ENCODE peak calls at places on chromosomes 12 and 14, in five cellular contexts. A is CD8-positive, alpha-beta T cell; X is tibial nerve; Q is choroid plexus epithelial cell; E is heart right ventricle. K is an unnamed sample.

GRCh38 chr14:88242426-88242825 is 80.6 kb downstream of the KCNK10 start:
- DNase-seq in E (no peak), A (no peak), Q (no peak), X (no peak), K (no peak)

GRCh38 chr12:11801643-11802042 is 152.2 kb downstream of the ETV6 start:
- DNase-seq in X (no peak), Q (no peak), A (no peak), E (no peak), K (no peak)

GRCh38 chr12:94099191-94099983 is 49.0 kb upstream of the PLXNC1 start:
- DNase-seq in A (no peak), X (no peak), Q (no peak), E (no peak), K (peak; percentile 92)

GRCh38 chr12:6310771-6311610 is 509 bp downstream of the PLEKHG6 start:
- DNase-seq in Q (no peak), E (no peak), X (no peak), A (no peak), K (no peak)

GRCh38 chr12:102551186-102551585 is 70.8 kb upstream of the IGF1 start:
- DNase-seq in E (no peak), X (no peak), A (no peak), Q (no peak), K (no peak)

GRCh38 chr12:118044075-118044474 is 16.9 kb downstream of the WSB2 start:
- DNase-seq in E (no peak), Q (no peak), X (no peak), A (no peak), K (no peak)

GRCh38 chr14:101965145-101965531 is 765 bp downstream of the DYNC1H1 start:
- DNase-seq in Q (peak; percentile 66), X (peak; percentile 55), E (peak; percentile 69), A (peak; percentile 32), K (peak; percentile 44)

GRCh38 chr14:76640923-76641395 is 120.3 kb upstream of the VASH1 start:
- DNase-seq in E (no peak), Q (no peak), A (no peak), X (no peak), K (no peak)

GRCh38 chr12:22321620-22322019 is 12.9 kb downstream of the ST8SIA1 start:
- DNase-seq in A (no peak), X (no peak), Q (peak; percentile 2), E (no peak), K (peak; percentile 7)

GRCh38 chr12:64739778-64740177 is 19.4 kb downstream of the GNS start:
- DNase-seq in A (no peak), X (no peak), Q (no peak), E (no peak), K (peak; percentile 82)

GRCh38 chr12:31118347-31118830 is 44.7 kb downstream of the DDX11 start:
- DNase-seq in A (no peak), X (no peak), E (no peak), Q (no peak), K (no peak)

GRCh38 chr12:38875571-38876228 is 29.7 kb downstream of the CPNE8 start:
- DNase-seq in Q (no peak), E (no peak), X (no peak), A (no peak), K (no peak)

GRCh38 chr12:68349921-68350606 is 17.9 kb upstream of the MDM1 start:
- DNase-seq in E (no peak), X (no peak), Q (no peak), A (no peak), K (peak; percentile 44)

GRCh38 chr12:50099302-50100008 is 4.4 kb upstream of the GPD1 start:
- DNase-seq in E (no peak), X (no peak), Q (peak; percentile 16), A (no peak), K (peak; percentile 50)

GRCh38 chr12:69068431-69068830 is 135.5 kb upstream of the CPM start:
- DNase-seq in E (no peak), X (no peak), Q (no peak), A (no peak), K (peak; percentile 90)

GRCh38 chr12:537772-538171 is 78.0 kb downstream of the B4GALNT3 start:
- DNase-seq in E (no peak), Q (no peak), A (no peak), X (no peak), K (peak; percentile 75)

GRCh38 chr12:57765003-57765697 is 1.7 kb downstream of the CYP27B1 start:
- DNase-seq in E (no peak), Q (peak; percentile 29), A (no peak), X (no peak), K (peak; percentile 55)

GRCh38 chr14:81087230-81087629 is 131.8 kb downstream of the TSHR start:
- DNase-seq in A (no peak), E (no peak), Q (no peak), X (no peak), K (no peak)

GRCh38 chr12:124774462-124775167 is 89.0 kb downstream of the SCARB1 start:
- DNase-seq in X (peak; percentile 63), E (no peak), A (no peak), Q (peak; percentile 98), K (peak; percentile 76)

GRCh38 chr14:35398095-35398584 is 6.4 kb downstream of the NFKBIA start:
- DNase-seq in Q (no peak), E (peak; percentile 42), A (no peak), X (peak; percentile 55), K (no peak)

DNA sequence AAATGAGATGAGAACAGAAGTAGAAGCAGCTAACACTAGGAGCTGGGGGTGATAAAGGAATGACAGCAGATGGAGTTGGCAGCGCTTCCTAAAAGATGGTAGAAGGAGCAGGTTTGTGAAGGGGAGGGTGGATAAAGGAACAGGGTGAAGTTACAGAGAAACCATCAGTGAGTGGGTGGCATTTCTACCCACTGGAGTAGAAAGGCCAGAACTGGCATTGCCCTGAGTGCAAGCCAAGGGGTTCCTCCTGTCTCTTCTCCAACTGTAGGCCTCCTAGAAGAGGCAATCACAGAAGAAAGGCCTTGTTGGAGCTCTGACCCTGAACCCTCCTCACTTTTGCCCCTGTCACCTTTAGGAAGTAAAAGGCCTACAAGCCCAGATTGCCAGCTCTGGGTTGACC is 2.2 kb downstream of the KRT18 start:
- DNase-seq in X (no peak), E (no peak), Q (no peak), A (no peak), K (no peak)
- H3K4me3 ChIP-seq in X (no peak overlapping the region), E (no peak overlapping the region), Q (peak overlapping the region; percentile 89), A (no peak overlapping the region), K (peak overlapping the region; percentile 94)

GRCh38 chr14:30287579-30288445 is 271.1 kb upstream of the G2E3 start:
- DNase-seq in X (no peak), E (no peak), A (no peak), Q (no peak), K (no peak)

GRCh38 chr14:30284808-30285207 is 274.1 kb upstream of the G2E3 start:
- DNase-seq in E (no peak), X (no peak), Q (no peak), A (no peak), K (no peak)

GRCh38 chr14:30283822-30284446 is 275.0 kb upstream of the G2E3 start:
- DNase-seq in X (peak; percentile 38), A (no peak), E (no peak), Q (peak; percentile 83), K (peak; percentile 78)
- TF ChIP-seq CTCF in X (peak; percentile 19), A (no peak), E (no peak), Q (peak; percentile 95), K (peak; percentile 95)

GRCh38 chr12:62873116-62873825 is 61.7 kb downstream of the PPM1H start:
- DNase-seq in X (no peak), Q (no peak), A (no peak), E (no peak), K (peak; percentile 82)

GRCh38 chr12:62868820-62869219 is 66.1 kb downstream of the PPM1H start:
- DNase-seq in Q (no peak), X (no peak), A (no peak), E (no peak), K (no peak)

GRCh38 chr12:62876938-62877548 is 57.9 kb downstream of the PPM1H start:
- DNase-seq in Q (no peak), X (no peak), E (no peak), A (no peak), K (no peak)

GRCh38 chr12:62878211-62878610 is 56.7 kb downstream of the PPM1H start:
- DNase-seq in Q (no peak), A (no peak), E (no peak), X (no peak), K (no peak)

DNA sequence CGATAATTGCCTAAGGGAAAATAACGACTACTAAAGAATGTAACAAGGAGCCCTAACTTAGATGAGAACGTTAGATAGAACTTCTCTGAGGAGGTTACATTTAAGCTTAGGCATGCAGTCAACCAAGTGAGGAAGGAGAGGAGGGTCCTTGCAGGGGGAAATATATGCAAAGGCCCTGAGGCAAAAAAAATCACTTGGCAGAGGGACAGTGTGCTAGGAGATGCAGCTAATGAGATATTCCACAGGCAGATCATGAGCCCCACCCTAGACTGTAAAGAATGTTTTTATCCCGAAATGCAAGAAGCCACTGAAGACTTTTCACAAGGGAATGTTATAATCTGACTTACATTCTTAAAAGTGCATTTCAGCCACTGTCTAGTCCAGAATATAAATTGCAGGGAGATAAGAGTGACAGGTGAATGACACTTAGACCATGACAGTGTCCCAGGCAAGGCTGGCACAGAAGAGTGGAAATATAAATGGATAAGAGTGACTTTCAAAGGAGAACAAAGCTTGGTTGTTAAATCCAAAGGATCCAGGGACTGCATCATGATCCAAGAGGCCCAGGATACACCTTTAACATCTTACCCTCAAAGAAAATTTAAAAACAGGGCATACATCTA is 61.0 kb downstream of the PPM1H start:
- DNase-seq in Q (no peak), A (no peak), X (no peak), E (no peak), K (no peak)
- H3K4me3 ChIP-seq in Q (no peak overlapping the region), A (no peak overlapping the region), X (no peak overlapping the region), E (no peak overlapping the region), K (peak overlapping the region; percentile 38)

DNA sequence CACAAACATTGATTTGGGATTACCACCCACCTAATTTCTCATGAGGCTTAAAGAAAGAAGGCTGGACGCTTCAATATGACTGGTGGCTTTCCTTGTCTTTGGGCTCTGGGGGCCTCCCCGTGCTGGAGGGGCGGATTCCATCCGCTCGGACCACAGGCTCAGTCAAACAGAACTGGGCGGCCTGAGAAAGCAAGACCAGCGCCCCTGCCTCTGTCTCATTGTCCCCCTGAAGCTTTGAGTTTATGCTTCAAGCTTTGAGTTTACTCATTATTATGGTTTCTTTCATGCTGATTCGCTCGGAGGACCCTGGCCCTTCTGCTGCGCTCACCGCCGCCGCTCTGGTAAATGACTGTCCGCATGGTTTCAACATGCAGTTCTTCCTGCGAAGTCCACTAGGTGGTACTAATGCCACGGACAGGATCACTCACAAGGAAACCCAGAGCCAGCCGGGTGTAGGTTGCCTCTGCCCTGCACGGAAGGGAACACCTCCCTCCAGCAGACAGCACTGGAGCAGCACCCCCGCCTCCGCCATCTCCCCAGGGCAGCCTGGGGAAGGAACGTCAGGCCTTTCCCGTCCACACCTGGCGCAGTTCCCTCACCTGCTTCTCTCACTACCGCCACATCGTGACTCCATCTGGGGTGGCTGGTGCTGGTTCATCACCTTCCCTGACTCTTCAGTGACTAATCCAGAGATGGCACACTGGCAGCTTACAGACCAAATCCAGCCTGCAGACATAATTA is 13.2 kb upstream of the TIGAR start:
- DNase-seq in A (no peak), X (peak; percentile 59), E (peak; percentile 70), Q (peak; percentile 89), K (peak; percentile 83)
- TF ChIP-seq CTCF in A (no peak), X (peak; percentile 48), E (peak; percentile 56), Q (peak; percentile 84), K (peak; percentile 76)

GRCh38 chr12:114400925-114401324 is 5.0 kb downstream of the TBX5 start:
- DNase-seq in A (no peak), Q (no peak), X (peak; percentile 17), E (peak; percentile 29), K (no peak)
- H3K4me3 ChIP-seq in A (no peak overlapping the region), Q (no peak overlapping the region), X (no peak overlapping the region), E (peak overlapping the region; percentile 20), K (no peak overlapping the region)

GRCh38 chr12:121839106-121839992 is 19.3 kb downstream of the HPD start:
- DNase-seq in X (peak; percentile 100), Q (peak; percentile 99), E (peak; percentile 99), A (peak; percentile 99), K (peak; percentile 100)
- TF ChIP-seq CTCF in X (peak; percentile 30), Q (peak; percentile 42), E (peak; percentile 7), A (peak; percentile 27), K (no peak)